ENCODE peak calls at places on chromosome 19, in ten cellular contexts. K is thyroid gland, V is body of pancreas, W is heart left ventricle, C is breast epithelium, H is spleen, U is IMR-90, J is lower leg skin, E is endothelial cell of umbilical vein, X is H1. G is an unnamed sample.

GRCh38 chr19:47004012-47004465 is 15.6 kb upstream of the NPAS1 start:
- DNase-seq in K (no peak), V (no peak), W (no peak), C (no peak), H (no peak), U (no peak), J (no peak), E (no peak), X (no peak), G (no peak)

GRCh38 chr19:7391218-7391670 is 42.5 kb downstream of the ARHGEF18 start:
- DNase-seq in K (no peak), V (no peak), W (no peak), C (no peak), H (no peak), U (peak), J (no peak), E (peak), X (no peak), G (no peak)

GRCh38 chr19:51123381-51124186 is 1.1 kb upstream of the SIGLEC9 start:
- DNase-seq in K (no peak), V (no peak), W (no peak), C (no peak), H (peak), U (no peak), J (no peak), E (no peak), X (no peak), G (no peak)

GRCh38 chr19:40445006-40445312 is 824 bp upstream of the SERTAD3 start:
- DNase-seq in K (no peak), V (no peak), W (no peak), C (no peak), H (no peak), U (no peak), J (no peak), E (no peak), X (no peak), G (no peak)

GRCh38 chr19:6062961-6063575 is 47.2 kb downstream of the RFX2 start:
- DNase-seq in K (no peak), V (no peak), W (no peak), C (no peak), H (no peak), U (no peak), J (no peak), E (no peak), X (no peak), G (no peak)

GRCh38 chr19:3977242-3978143 is 6.6 kb upstream of the DAPK3 start:
- DNase-seq in K (no peak), V (no peak), W (no peak), C (peak), H (no peak), U (no peak), J (no peak), E (no peak), X (no peak), G (peak)

GRCh38 chr19:51422053-51422448 is 4.6 kb upstream of the SIGLEC10 start:
- DNase-seq in K (peak), V (peak), W (peak), C (peak), H (peak), U (peak), J (peak), E (peak), X (peak), G (peak)

GRCh38 chr19:56107626-56108351 is 13.3 kb downstream of the ZNF787 start:
- DNase-seq in K (peak), V (no peak), W (no peak), C (no peak), H (peak), U (no peak), J (no peak), E (no peak), X (no peak), G (no peak)

GRCh38 chr19:4748589-4748988 is 24.9 kb upstream of the DPP9 start:
- DNase-seq in K (no peak), V (no peak), W (no peak), C (no peak), H (no peak), U (no peak), J (no peak), E (no peak), X (no peak), G (no peak)

GRCh38 chr19:10499550-10500246 is 3.5 kb downstream of the KEAP1 start:
- DNase-seq in K (no peak), V (no peak), W (no peak), C (no peak), H (no peak), U (no peak), J (no peak), E (no peak), X (no peak), G (no peak)

GRCh38 chr19:49590971-49591730 is at the start of gene PRR12:
- DNase-seq in K (peak), V (peak), W (peak), C (peak), H (peak), U (peak), J (peak), E (peak), X (no peak), G (peak)

GRCh38 chr19:19486343-19487076 is 28.8 kb downstream of the TSSK6 start:
- DNase-seq in K (no peak), V (no peak), W (no peak), C (no peak), H (no peak), U (no peak), J (no peak), E (no peak), X (no peak), G (no peak)

GRCh38 chr19:50266896-50267295 is 62.3 kb downstream of the KCNC3 start:
- DNase-seq in K (no peak), V (peak), W (no peak), C (no peak), H (no peak), U (no peak), J (no peak), E (no peak), X (peak), G (no peak)

GRCh38 chr19:48029431-48029830 is 14.4 kb downstream of the CABP5 start:
- DNase-seq in K (no peak), V (no peak), W (no peak), C (no peak), H (no peak), U (no peak), J (no peak), E (no peak), X (no peak), G (no peak)

GRCh38 chr19:16180611-16181010 is 4.6 kb upstream of the FAM32A start:
- DNase-seq in K (no peak), V (no peak), W (no peak), C (no peak), H (no peak), U (peak), J (no peak), E (no peak), X (no peak), G (no peak)

GRCh38 chr19:50705422-50706019 is 14.1 kb downstream of the SHANK1 start:
- DNase-seq in K (peak), V (no peak), W (no peak), C (no peak), H (no peak), U (peak), J (no peak), E (peak), X (no peak), G (no peak)

GRCh38 chr19:926595-927043 is 784 bp downstream of the ARID3A start:
- DNase-seq in K (peak), V (peak), W (peak), C (no peak), H (peak), U (no peak), J (no peak), E (no peak), X (no peak), G (peak)

GRCh38 chr19:48806818-48807589 is 3.8 kb downstream of the BCAT2 start:
- DNase-seq in K (no peak), V (peak), W (no peak), C (no peak), H (no peak), U (peak), J (no peak), E (no peak), X (no peak), G (peak)

GRCh38 chr19:2224754-2225349 is 11.3 kb downstream of the PLEKHJ1 start:
- DNase-seq in K (no peak), V (peak), W (no peak), C (no peak), H (no peak), U (no peak), J (no peak), E (no peak), X (no peak), G (no peak)
- TF ChIP-seq POLR2A in K (no peak), V (no peak), W (no peak), C (no peak), H (no peak), U (no peak), J (no peak), E (no peak), X (no peak), G (no peak)

DNA sequence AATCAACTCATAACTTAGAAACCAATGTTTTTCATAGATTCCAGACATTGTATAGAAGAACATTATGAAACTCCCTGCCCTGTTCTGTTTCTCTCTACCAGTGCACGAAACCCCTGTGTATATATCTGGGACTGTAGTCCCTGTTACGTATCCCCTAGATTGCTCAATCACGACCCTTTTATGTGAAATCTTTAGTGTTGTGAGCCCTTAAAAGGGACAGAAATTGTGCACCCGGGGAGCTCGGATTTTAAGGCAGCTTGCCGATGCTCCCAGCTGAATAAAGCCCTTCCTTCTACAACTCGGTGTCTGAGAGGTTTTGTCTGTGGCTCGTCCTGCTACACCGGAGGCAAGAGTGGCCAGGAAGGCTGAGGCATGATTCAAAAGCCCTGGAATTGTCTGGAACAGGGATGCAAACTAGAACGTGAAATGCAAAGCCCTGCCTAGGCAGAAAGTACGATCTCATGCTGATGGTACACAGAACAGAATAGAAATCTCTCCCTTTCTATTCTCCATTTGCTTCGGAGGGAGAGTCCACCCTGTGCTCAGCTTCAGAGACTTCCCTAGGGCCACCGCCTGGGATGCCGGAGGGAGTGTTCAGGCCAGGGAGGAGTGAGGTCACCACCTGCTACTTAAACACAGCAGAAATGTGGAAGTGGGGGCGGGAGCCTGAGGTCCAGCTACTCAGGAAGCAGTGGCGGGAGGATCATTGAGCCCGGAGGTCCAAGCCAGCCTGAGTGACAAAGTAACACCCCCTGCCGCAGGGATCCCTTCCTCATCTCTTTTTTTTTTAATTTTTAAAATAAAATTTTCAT is 760 bp upstream of the ZNF888 start:
- DNase-seq in K (peak), V (peak), W (peak), C (peak), H (peak), U (no peak), J (peak), E (peak), X (no peak), G (no peak)
- TF ChIP-seq POLR2A in K (no peak), V (no peak), W (no peak), C (no peak), H (no peak), U (no peak), J (no peak), E (no peak), X (no peak), G (no peak)

DNA sequence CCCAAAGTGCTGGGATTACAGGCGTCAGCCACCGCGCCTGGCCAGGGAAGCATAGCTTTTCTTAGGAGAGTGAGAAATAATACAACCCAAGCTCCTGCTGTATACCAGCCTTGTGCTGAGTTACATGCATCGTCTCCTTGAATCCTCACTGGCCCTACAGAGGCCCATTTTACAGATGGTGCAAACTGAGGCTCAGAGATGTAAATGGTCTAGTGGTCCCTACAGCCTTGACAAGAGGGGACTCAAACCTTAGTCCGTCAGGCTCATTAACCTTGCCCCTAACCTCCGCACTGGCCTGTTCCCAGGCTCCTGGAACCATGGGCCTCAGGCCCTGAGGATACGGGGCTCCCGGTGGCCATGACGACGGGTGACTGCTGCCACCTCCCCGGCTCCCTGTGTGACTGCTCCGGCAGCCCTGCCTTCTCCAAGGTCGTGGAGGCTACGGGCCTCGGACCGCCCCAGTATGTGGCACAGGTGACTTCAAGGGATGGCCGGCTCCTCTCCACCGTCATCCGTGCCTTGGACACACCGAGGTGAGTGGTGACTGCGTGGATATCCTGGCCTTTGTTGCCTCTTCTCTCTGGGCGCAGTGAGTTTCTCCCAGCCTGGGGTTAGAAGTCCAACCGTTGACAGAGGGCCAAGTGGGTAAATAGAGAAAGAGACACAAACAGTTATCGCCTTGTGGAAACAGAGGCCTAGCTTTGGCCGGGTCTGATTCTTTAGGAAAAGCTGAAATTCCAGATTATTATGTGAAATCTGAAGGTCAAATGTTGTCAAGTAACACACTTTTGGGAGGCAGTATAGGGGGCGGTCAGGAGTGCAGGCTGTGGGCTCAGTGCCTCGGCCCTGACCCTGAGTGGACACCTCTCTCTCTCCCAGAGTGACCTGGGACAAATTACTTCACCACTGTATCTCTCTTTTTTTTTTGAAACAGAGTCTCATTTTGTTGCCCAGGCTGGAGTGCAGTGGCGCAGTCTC is 8.7 kb downstream of the MARCHF2 start:
- DNase-seq in K (no peak), V (peak), W (no peak), C (no peak), H (no peak), U (no peak), J (no peak), E (no peak), X (no peak), G (no peak)
- TF ChIP-seq POLR2A in K (no peak), V (no peak), W (no peak), C (no peak), H (no peak), U (no peak), J (no peak), E (no peak), X (no peak), G (no peak)

GRCh38 chr19:54154603-54155345 is 4.7 kb downstream of the LENG1 start:
- DNase-seq in K (no peak), V (no peak), W (no peak), C (no peak), H (no peak), U (no peak), J (no peak), E (no peak), X (no peak), G (no peak)

GRCh38 chr19:54153731-54154326 is 5.7 kb downstream of the LENG1 start:
- DNase-seq in K (no peak), V (no peak), W (no peak), C (no peak), H (no peak), U (no peak), J (no peak), E (no peak), X (no peak), G (no peak)

GRCh38 chr19:54152878-54153524 is 6.5 kb downstream of the LENG1 start:
- DNase-seq in K (no peak), V (no peak), W (no peak), C (no peak), H (no peak), U (no peak), J (no peak), E (no peak), X (no peak), G (no peak)

GRCh38 chr19:54151362-54152035 is 8.0 kb downstream of the LENG1 start:
- DNase-seq in K (no peak), V (no peak), W (no peak), C (no peak), H (no peak), U (no peak), J (no peak), E (no peak), X (no peak), G (no peak)

DNA sequence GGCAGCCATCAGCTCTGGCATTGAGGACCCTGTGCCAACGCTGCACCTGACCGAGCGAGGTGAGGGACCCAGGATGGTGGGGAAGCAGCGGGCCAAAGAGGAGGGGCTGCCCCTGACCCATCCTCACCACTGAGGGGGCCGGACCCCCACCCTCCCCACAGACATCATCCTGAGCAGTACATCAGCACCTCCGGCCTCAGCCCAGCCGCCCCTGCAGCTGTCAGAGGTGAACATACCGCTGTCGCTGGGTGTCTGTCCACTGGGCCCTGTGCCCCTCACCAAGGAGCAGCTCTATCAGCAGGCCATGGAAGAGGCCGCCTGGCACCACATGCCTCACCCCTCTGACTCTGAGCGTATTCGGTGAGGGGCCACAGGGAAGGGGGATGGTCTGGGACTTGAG is 7.3 kb downstream of the LENG1 start:
- DNase-seq in K (no peak), V (no peak), W (no peak), C (no peak), H (no peak), U (no peak), J (no peak), E (no peak), X (no peak), G (no peak)
- TF ChIP-seq POLR2A in K (no peak), V (no peak), W (no peak), C (no peak), H (no peak), U (no peak), J (no peak), E (no peak), X (no peak), G (no peak)

DNA sequence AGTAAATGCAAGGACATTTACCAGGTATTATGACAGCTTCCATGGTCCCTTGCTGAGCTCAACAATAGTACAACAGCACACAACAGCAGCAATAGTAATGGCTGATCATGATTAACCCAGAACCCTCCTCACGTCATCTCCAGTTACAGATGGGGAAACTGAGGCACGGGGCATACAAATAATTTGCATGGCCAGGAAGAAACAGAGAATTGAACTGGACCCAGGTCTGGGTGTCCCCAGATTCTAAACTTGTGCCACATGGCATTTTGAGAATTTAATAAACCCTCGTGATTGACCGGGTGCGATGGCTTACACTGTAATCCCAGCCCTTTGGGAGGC is 7.2 kb downstream of the MAST3 start:
- DNase-seq in K (no peak), V (no peak), W (no peak), C (no peak), H (no peak), U (no peak), J (no peak), E (no peak), X (no peak), G (no peak)
- TF ChIP-seq POLR2A in K (no peak), V (no peak), W (no peak), C (no peak), H (no peak), U (no peak), J (no peak), E (no peak), X (no peak), G (no peak)

GRCh38 chr19:45370410-45371204 is at the start of gene ERCC2:
- DNase-seq in K (peak), V (peak), W (peak), C (peak), H (peak), U (peak), J (peak), E (peak), X (peak), G (peak)
- TF ChIP-seq POLR2A in K (no peak), V (peak), W (peak), C (no peak), H (no peak), U (no peak), J (no peak), E (peak), X (no peak), G (peak)